ENCODE peak calls at places on chromosome 21, in six cellular contexts. One of them, this sample, is unnamed.

GRCh38 chr21:39184050-39184980 is 1.1 kb upstream of the PSMG1 start:
- DNase-seq in brain microvascular endothelial cell: no peak
- DNase-seq in CD4-positive, alpha-beta T cell: no peak
- DNase-seq in HFFc6: peak
- DNase-seq in GM06990: no peak
- DNase-seq in left ventricle myocardium inferior: no peak
- DNase-seq in this sample: no peak

GRCh38 chr21:39696620-39697019 is 48.4 kb upstream of the IGSF5 start:
- DNase-seq in left ventricle myocardium inferior: no peak
- DNase-seq in HFFc6: no peak
- DNase-seq in GM06990: no peak
- DNase-seq in CD4-positive, alpha-beta T cell: no peak
- DNase-seq in brain microvascular endothelial cell: no peak
- DNase-seq in this sample: no peak

GRCh38 chr21:41583274-41583790 is 75.4 kb upstream of the TMPRSS2 start:
- DNase-seq in HFFc6: no peak
- DNase-seq in left ventricle myocardium inferior: no peak
- DNase-seq in CD4-positive, alpha-beta T cell: no peak
- DNase-seq in brain microvascular endothelial cell: no peak
- DNase-seq in GM06990: no peak
- DNase-seq in this sample: no peak

GRCh38 chr21:34825101-34825500 is 156.3 kb downstream of the CLIC6 start:
- DNase-seq in HFFc6: no peak
- DNase-seq in GM06990: no peak
- DNase-seq in left ventricle myocardium inferior: no peak
- DNase-seq in brain microvascular endothelial cell: no peak
- DNase-seq in CD4-positive, alpha-beta T cell: no peak
- DNase-seq in this sample: no peak

GRCh38 chr21:35244514-35244913 is 195.4 kb upstream of the RUNX1 start:
- DNase-seq in HFFc6: no peak
- DNase-seq in left ventricle myocardium inferior: no peak
- DNase-seq in brain microvascular endothelial cell: no peak
- DNase-seq in CD4-positive, alpha-beta T cell: no peak
- DNase-seq in GM06990: no peak
- DNase-seq in this sample: no peak

GRCh38 chr21:42556476-42556875 is 42.8 kb downstream of the SLC37A1 start:
- DNase-seq in HFFc6: no peak
- DNase-seq in left ventricle myocardium inferior: no peak
- DNase-seq in GM06990: no peak
- DNase-seq in CD4-positive, alpha-beta T cell: no peak
- DNase-seq in brain microvascular endothelial cell: no peak
- DNase-seq in this sample: no peak

GRCh38 chr21:41045534-41046268 is 122.3 kb upstream of the BACE2 start:
- DNase-seq in GM06990: no peak
- DNase-seq in left ventricle myocardium inferior: no peak
- DNase-seq in HFFc6: no peak
- DNase-seq in CD4-positive, alpha-beta T cell: no peak
- DNase-seq in brain microvascular endothelial cell: no peak
- DNase-seq in this sample: no peak

GRCh38 chr21:42505090-42505726 is 8.4 kb upstream of the SLC37A1 start:
- DNase-seq in brain microvascular endothelial cell: no peak
- DNase-seq in CD4-positive, alpha-beta T cell: no peak
- DNase-seq in HFFc6: no peak
- DNase-seq in left ventricle myocardium inferior: no peak
- DNase-seq in GM06990: peak
- DNase-seq in this sample: no peak

GRCh38 chr21:42336065-42336464 is 14.7 kb downstream of the TFF2 start:
- DNase-seq in GM06990: no peak
- DNase-seq in HFFc6: no peak
- DNase-seq in brain microvascular endothelial cell: peak
- DNase-seq in CD4-positive, alpha-beta T cell: no peak
- DNase-seq in left ventricle myocardium inferior: no peak
- DNase-seq in this sample: no peak

GRCh38 chr21:42208801-42209490 is 10.0 kb upstream of the ABCG1 start:
- DNase-seq in HFFc6: no peak
- DNase-seq in GM06990: no peak
- DNase-seq in CD4-positive, alpha-beta T cell: no peak
- DNase-seq in brain microvascular endothelial cell: no peak
- DNase-seq in left ventricle myocardium inferior: no peak
- DNase-seq in this sample: no peak

GRCh38 chr21:15842565-15842880 is 112.7 kb downstream of the USP25 start:
- DNase-seq in left ventricle myocardium inferior: no peak
- DNase-seq in CD4-positive, alpha-beta T cell: no peak
- DNase-seq in HFFc6: no peak
- DNase-seq in GM06990: no peak
- DNase-seq in brain microvascular endothelial cell: no peak
- DNase-seq in this sample: no peak

GRCh38 chr21:46126321-46127238 is 28.7 kb downstream of the COL6A2 start:
- DNase-seq in left ventricle myocardium inferior: no peak
- DNase-seq in GM06990: no peak
- DNase-seq in brain microvascular endothelial cell: no peak
- DNase-seq in HFFc6: no peak
- DNase-seq in CD4-positive, alpha-beta T cell: no peak
- DNase-seq in this sample: no peak

GRCh38 chr21:42392731-42393442 is 3.0 kb downstream of the TMPRSS3 start:
- DNase-seq in HFFc6: no peak
- DNase-seq in brain microvascular endothelial cell: peak
- DNase-seq in GM06990: peak
- DNase-seq in CD4-positive, alpha-beta T cell: no peak
- DNase-seq in left ventricle myocardium inferior: no peak
- DNase-seq in this sample: no peak

GRCh38 chr21:42841156-42841915 is 38.0 kb downstream of the WDR4 start:
- DNase-seq in HFFc6: no peak
- DNase-seq in GM06990: no peak
- DNase-seq in left ventricle myocardium inferior: peak
- DNase-seq in brain microvascular endothelial cell: no peak
- DNase-seq in CD4-positive, alpha-beta T cell: no peak
- DNase-seq in this sample: no peak

GRCh38 chr21:41966872-41967621 is 13.2 kb upstream of the C2CD2 start:
- DNase-seq in brain microvascular endothelial cell: no peak
- DNase-seq in GM06990: no peak
- DNase-seq in left ventricle myocardium inferior: no peak
- DNase-seq in CD4-positive, alpha-beta T cell: no peak
- DNase-seq in HFFc6: no peak
- DNase-seq in this sample: no peak

GRCh38 chr21:16302851-16303282 is 573.1 kb downstream of the USP25 start:
- DNase-seq in CD4-positive, alpha-beta T cell: no peak
- DNase-seq in GM06990: no peak
- DNase-seq in left ventricle myocardium inferior: no peak
- DNase-seq in HFFc6: peak
- DNase-seq in brain microvascular endothelial cell: peak
- DNase-seq in this sample: no peak

GRCh38 chr21:16588433-16588860 is 858.7 kb downstream of the USP25 start:
- DNase-seq in left ventricle myocardium inferior: peak
- DNase-seq in brain microvascular endothelial cell: peak
- DNase-seq in HFFc6: peak
- DNase-seq in CD4-positive, alpha-beta T cell: no peak
- DNase-seq in GM06990: no peak
- DNase-seq in this sample: peak

GRCh38 chr21:43739648-43740435 is 20.9 kb downstream of the PDXK start:
- DNase-seq in GM06990: no peak
- DNase-seq in CD4-positive, alpha-beta T cell: no peak
- DNase-seq in left ventricle myocardium inferior: no peak
- DNase-seq in brain microvascular endothelial cell: no peak
- DNase-seq in HFFc6: no peak
- DNase-seq in this sample: no peak

GRCh38 chr21:43352568-43353281 is 74.2 kb downstream of the SIK1 start:
- DNase-seq in brain microvascular endothelial cell: no peak
- DNase-seq in HFFc6: peak
- DNase-seq in GM06990: peak
- DNase-seq in left ventricle myocardium inferior: no peak
- DNase-seq in CD4-positive, alpha-beta T cell: no peak
- DNase-seq in this sample: no peak

GRCh38 chr21:41112740-41113692 is 54.9 kb upstream of the BACE2 start:
- DNase-seq in GM06990: no peak
- DNase-seq in HFFc6: peak
- DNase-seq in brain microvascular endothelial cell: peak
- DNase-seq in left ventricle myocardium inferior: no peak
- DNase-seq in CD4-positive, alpha-beta T cell: no peak
- DNase-seq in this sample: peak

GRCh38 chr21:36516271-36516670 is 36.3 kb upstream of the CLDN14 start:
- DNase-seq in CD4-positive, alpha-beta T cell: no peak
- DNase-seq in left ventricle myocardium inferior: no peak
- DNase-seq in brain microvascular endothelial cell: no peak
- DNase-seq in GM06990: no peak
- DNase-seq in HFFc6: no peak
- DNase-seq in this sample: no peak

GRCh38 chr21:43287111-43287973 is 118.5 kb downstream of the CRYAA start:
- DNase-seq in HFFc6: no peak
- DNase-seq in CD4-positive, alpha-beta T cell: no peak
- DNase-seq in GM06990: no peak
- DNase-seq in left ventricle myocardium inferior: peak
- DNase-seq in brain microvascular endothelial cell: no peak
- DNase-seq in this sample: no peak

GRCh38 chr21:46151989-46152938 is 3.1 kb downstream of the FTCD start:
- DNase-seq in brain microvascular endothelial cell: no peak
- DNase-seq in CD4-positive, alpha-beta T cell: no peak
- DNase-seq in left ventricle myocardium inferior: no peak
- DNase-seq in HFFc6: no peak
- DNase-seq in GM06990: peak
- DNase-seq in this sample: no peak

GRCh38 chr21:41170442-41170841 is 2.5 kb downstream of the BACE2 start:
- DNase-seq in HFFc6: peak
- DNase-seq in CD4-positive, alpha-beta T cell: no peak
- DNase-seq in GM06990: no peak
- DNase-seq in brain microvascular endothelial cell: no peak
- DNase-seq in left ventricle myocardium inferior: peak
- DNase-seq in this sample: no peak

GRCh38 chr21:43283136-43283924 is 114.5 kb downstream of the CRYAA start:
- DNase-seq in left ventricle myocardium inferior: peak
- DNase-seq in CD4-positive, alpha-beta T cell: no peak
- DNase-seq in HFFc6: no peak
- DNase-seq in GM06990: no peak
- DNase-seq in brain microvascular endothelial cell: no peak
- DNase-seq in this sample: no peak

GRCh38 chr21:15164678-15165303 is 100.0 kb upstream of the NRIP1 start:
- DNase-seq in CD4-positive, alpha-beta T cell: no peak
- DNase-seq in HFFc6: no peak
- DNase-seq in GM06990: no peak
- DNase-seq in left ventricle myocardium inferior: no peak
- DNase-seq in brain microvascular endothelial cell: no peak
- DNase-seq in this sample: no peak

DNA sequence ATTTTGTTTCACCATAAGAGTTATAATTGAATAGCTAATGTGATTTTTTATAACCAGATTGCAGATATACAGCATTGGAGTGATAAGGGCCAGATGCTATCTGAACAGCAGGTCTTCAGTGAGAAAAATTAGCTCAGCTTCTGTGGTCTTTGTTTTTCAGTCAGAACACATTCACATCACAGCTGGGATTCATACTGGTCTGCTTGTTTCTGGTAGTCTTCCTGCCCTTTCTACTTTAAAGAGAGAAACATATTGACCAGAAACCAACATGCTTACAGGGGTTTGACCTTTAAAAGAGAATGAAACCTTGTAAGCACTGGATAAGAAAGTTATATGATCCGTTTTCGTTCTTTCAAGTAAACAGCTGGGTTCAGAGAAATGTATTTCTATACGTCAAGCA is 213.7 kb upstream of the TMPRSS15 start:
- DNase-seq in CD4-positive, alpha-beta T cell: no peak
- DNase-seq in brain microvascular endothelial cell: no peak
- DNase-seq in GM06990: no peak
- DNase-seq in HFFc6: no peak
- DNase-seq in left ventricle myocardium inferior: no peak
- DNase-seq in this sample: no peak
- TF ChIP-seq CTCF in CD4-positive, alpha-beta T cell: no peak
- TF ChIP-seq CTCF in brain microvascular endothelial cell: no peak
- TF ChIP-seq CTCF in GM06990: no peak
- TF ChIP-seq CTCF in HFFc6: no peak
- TF ChIP-seq CTCF in left ventricle myocardium inferior: no peak
- TF ChIP-seq CTCF in this sample: no peak

GRCh38 chr21:27818847-27819246 is 852.0 kb upstream of the ADAMTS5 start:
- DNase-seq in left ventricle myocardium inferior: no peak
- DNase-seq in CD4-positive, alpha-beta T cell: no peak
- DNase-seq in GM06990: no peak
- DNase-seq in HFFc6: no peak
- DNase-seq in brain microvascular endothelial cell: no peak
- DNase-seq in this sample: no peak
- TF ChIP-seq CTCF in left ventricle myocardium inferior: no peak
- TF ChIP-seq CTCF in CD4-positive, alpha-beta T cell: no peak
- TF ChIP-seq CTCF in GM06990: no peak
- TF ChIP-seq CTCF in HFFc6: no peak
- TF ChIP-seq CTCF in brain microvascular endothelial cell: no peak
- TF ChIP-seq CTCF in this sample: no peak

GRCh38 chr21:32658524-32658923 is 46.3 kb upstream of the CFAP298 start:
- DNase-seq in HFFc6: no peak
- DNase-seq in left ventricle myocardium inferior: no peak
- DNase-seq in brain microvascular endothelial cell: no peak
- DNase-seq in CD4-positive, alpha-beta T cell: no peak
- DNase-seq in GM06990: no peak
- DNase-seq in this sample: no peak

GRCh38 chr21:32648165-32648564 is 36.0 kb upstream of the CFAP298 start:
- DNase-seq in left ventricle myocardium inferior: no peak
- DNase-seq in GM06990: no peak
- DNase-seq in brain microvascular endothelial cell: no peak
- DNase-seq in CD4-positive, alpha-beta T cell: no peak
- DNase-seq in HFFc6: no peak
- DNase-seq in this sample: no peak

DNA sequence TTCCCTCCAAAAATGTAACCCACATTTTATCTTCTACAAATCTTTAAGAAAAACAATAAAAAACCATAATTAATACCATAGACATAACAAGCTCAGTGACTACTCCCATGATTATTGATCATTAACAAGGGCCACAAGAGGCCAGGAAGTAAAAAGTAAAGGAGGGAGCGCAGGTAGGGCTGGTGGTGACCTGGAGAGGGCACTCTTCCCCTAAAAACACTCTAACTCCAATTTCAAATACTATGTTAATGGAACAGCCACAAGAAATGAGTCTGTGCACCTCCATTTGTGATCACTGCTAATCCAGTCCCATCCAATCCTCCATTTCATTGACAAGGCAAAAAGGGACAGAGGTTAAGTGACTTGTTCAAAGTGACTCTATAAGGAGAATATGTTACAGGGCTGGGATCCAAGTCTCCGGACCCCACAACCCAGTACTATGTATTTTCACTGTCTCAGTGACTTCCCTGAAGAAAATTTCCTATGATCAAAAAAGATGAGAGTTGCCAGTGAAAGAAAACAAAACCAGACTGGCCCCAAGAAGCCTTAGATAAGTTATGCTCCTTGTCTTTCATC is 41.2 kb upstream of the CFAP298 start:
- DNase-seq in brain microvascular endothelial cell: peak
- DNase-seq in GM06990: no peak
- DNase-seq in HFFc6: no peak
- DNase-seq in CD4-positive, alpha-beta T cell: peak
- DNase-seq in left ventricle myocardium inferior: no peak
- DNase-seq in this sample: no peak
- TF ChIP-seq CTCF in brain microvascular endothelial cell: peak
- TF ChIP-seq CTCF in GM06990: peak
- TF ChIP-seq CTCF in HFFc6: peak
- TF ChIP-seq CTCF in CD4-positive, alpha-beta T cell: peak
- TF ChIP-seq CTCF in left ventricle myocardium inferior: peak
- TF ChIP-seq CTCF in this sample: peak

DNA sequence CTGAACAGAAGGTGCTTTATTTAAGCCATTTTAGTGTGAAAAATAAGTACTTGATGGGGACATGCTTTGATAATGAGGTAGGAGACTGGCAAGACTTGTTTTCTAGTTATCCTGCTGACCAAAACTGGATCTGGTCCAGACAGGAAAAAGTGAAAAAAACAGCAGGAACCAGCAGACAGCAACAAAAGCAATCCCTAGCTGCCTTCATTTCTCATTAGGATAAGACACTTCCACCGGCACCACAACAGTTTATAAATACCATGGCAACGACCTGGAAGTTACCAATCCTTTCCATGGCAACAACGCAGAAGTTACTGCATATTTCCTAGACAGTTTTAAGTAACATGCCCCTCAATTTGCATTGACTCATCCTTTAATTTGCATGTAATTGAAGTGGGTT is 993.9 kb upstream of the NCAM2 start:
- DNase-seq in GM06990: no peak
- DNase-seq in left ventricle myocardium inferior: no peak
- DNase-seq in brain microvascular endothelial cell: no peak
- DNase-seq in CD4-positive, alpha-beta T cell: no peak
- DNase-seq in HFFc6: no peak
- DNase-seq in this sample: no peak
- TF ChIP-seq CTCF in GM06990: no peak
- TF ChIP-seq CTCF in left ventricle myocardium inferior: no peak
- TF ChIP-seq CTCF in brain microvascular endothelial cell: no peak
- TF ChIP-seq CTCF in CD4-positive, alpha-beta T cell: no peak
- TF ChIP-seq CTCF in HFFc6: no peak
- TF ChIP-seq CTCF in this sample: no peak